ENCODE peak calls at places on chromosome 20, in four cellular contexts. One of them, this sample, is unnamed.

GRCh38 chr20:64084209-64085152 is at the start of gene LKAAEAR1:
- DNase-seq in HFF-Myc: no peak
- DNase-seq in heart left ventricle: no peak
- DNase-seq in HFFc6: no peak
- DNase-seq in this sample: no peak

GRCh38 chr20:14334306-14334930 is 3.0 kb downstream of the FLRT3 start:
- DNase-seq in HFF-Myc: peak
- DNase-seq in HFFc6: no peak
- DNase-seq in heart left ventricle: no peak
- DNase-seq in this sample: no peak

GRCh38 chr20:36307412-36308317 is 1.5 kb downstream of the DLGAP4 start:
- DNase-seq in HFFc6: no peak
- DNase-seq in heart left ventricle: no peak
- DNase-seq in HFF-Myc: no peak
- DNase-seq in this sample: no peak

GRCh38 chr20:9981834-9982233 is 53.0 kb upstream of the ANKEF1 start:
- DNase-seq in HFF-Myc: no peak
- DNase-seq in HFFc6: no peak
- DNase-seq in heart left ventricle: no peak
- DNase-seq in this sample: no peak

GRCh38 chr20:57392512-57393271 is 1.5 kb downstream of the RBM38 start:
- DNase-seq in HFFc6: no peak
- DNase-seq in HFF-Myc: no peak
- DNase-seq in heart left ventricle: peak
- DNase-seq in this sample: peak

GRCh38 chr20:49904440-49905214 is 10.7 kb downstream of the SPATA2 start:
- DNase-seq in HFFc6: no peak
- DNase-seq in HFF-Myc: no peak
- DNase-seq in heart left ventricle: no peak
- DNase-seq in this sample: no peak

GRCh38 chr20:58714340-58714922 is 21.8 kb downstream of the NPEPL1 start:
- DNase-seq in HFF-Myc: no peak
- DNase-seq in HFFc6: no peak
- DNase-seq in heart left ventricle: peak
- DNase-seq in this sample: peak

GRCh38 chr20:63973160-63973479 is 3.4 kb upstream of the ZNF512B start:
- DNase-seq in HFFc6: no peak
- DNase-seq in HFF-Myc: no peak
- DNase-seq in heart left ventricle: no peak
- DNase-seq in this sample: no peak

GRCh38 chr20:35145141-35145564 is 2.0 kb downstream of the EDEM2 start:
- DNase-seq in heart left ventricle: no peak
- DNase-seq in HFFc6: peak
- DNase-seq in HFF-Myc: peak
- DNase-seq in this sample: peak

GRCh38 chr20:63622096-63622495 is 4.8 kb downstream of the GMEB2 start:
- DNase-seq in heart left ventricle: no peak
- DNase-seq in HFF-Myc: no peak
- DNase-seq in HFFc6: no peak
- DNase-seq in this sample: no peak

GRCh38 chr20:22232923-22233322 is 351.4 kb downstream of the FOXA2 start:
- DNase-seq in HFFc6: no peak
- DNase-seq in heart left ventricle: no peak
- DNase-seq in HFF-Myc: no peak
- DNase-seq in this sample: no peak

GRCh38 chr20:55586626-55587025 is 418.7 kb downstream of the CBLN4 start:
- DNase-seq in HFF-Myc: no peak
- DNase-seq in heart left ventricle: no peak
- DNase-seq in HFFc6: no peak
- DNase-seq in this sample: no peak

GRCh38 chr20:49872056-49872455 is 43.3 kb downstream of the SPATA2 start:
- DNase-seq in heart left ventricle: no peak
- DNase-seq in HFF-Myc: no peak
- DNase-seq in HFFc6: no peak
- DNase-seq in this sample: no peak

GRCh38 chr20:45934046-45934586 is 367 bp upstream of the PCIF1 start:
- DNase-seq in heart left ventricle: peak
- DNase-seq in HFF-Myc: no peak
- DNase-seq in HFFc6: no peak
- DNase-seq in this sample: peak

GRCh38 chr20:36830791-36831691 is 44.9 kb upstream of the TLDC2 start:
- DNase-seq in heart left ventricle: peak
- DNase-seq in HFFc6: peak
- DNase-seq in HFF-Myc: no peak
- DNase-seq in this sample: no peak

GRCh38 chr20:43357352-43357751 is 100.3 kb upstream of the SRSF6 start:
- DNase-seq in HFF-Myc: no peak
- DNase-seq in heart left ventricle: no peak
- DNase-seq in HFFc6: no peak
- DNase-seq in this sample: no peak

GRCh38 chr20:21202284-21202683 is 76.4 kb downstream of the KIZ start:
- DNase-seq in heart left ventricle: no peak
- DNase-seq in HFFc6: no peak
- DNase-seq in HFF-Myc: no peak
- DNase-seq in this sample: no peak

GRCh38 chr20:61170521-61170920 is 81.5 kb upstream of the CDH4 start:
- DNase-seq in HFF-Myc: no peak
- DNase-seq in HFFc6: no peak
- DNase-seq in heart left ventricle: no peak
- DNase-seq in this sample: no peak

GRCh38 chr20:61448396-61448795 is 196.3 kb downstream of the CDH4 start:
- DNase-seq in HFFc6: no peak
- DNase-seq in HFF-Myc: no peak
- DNase-seq in heart left ventricle: no peak
- DNase-seq in this sample: no peak

GRCh38 chr20:9172908-9173307 is 104.0 kb downstream of the PLCB4 start:
- DNase-seq in HFFc6: no peak
- DNase-seq in heart left ventricle: no peak
- DNase-seq in HFF-Myc: no peak
- DNase-seq in this sample: no peak

GRCh38 chr20:48460681-48461080 is 367.1 kb downstream of the PREX1 start:
- DNase-seq in heart left ventricle: no peak
- DNase-seq in HFF-Myc: no peak
- DNase-seq in HFFc6: no peak
- DNase-seq in this sample: peak

GRCh38 chr20:52103469-52103910 is 88.1 kb downstream of the ZFP64 start:
- DNase-seq in heart left ventricle: no peak
- DNase-seq in HFF-Myc: no peak
- DNase-seq in HFFc6: peak
- DNase-seq in this sample: peak

GRCh38 chr20:2872304-2873009 is 824 bp upstream of the PTPRA start:
- DNase-seq in heart left ventricle: peak
- DNase-seq in HFF-Myc: no peak
- DNase-seq in HFFc6: peak
- DNase-seq in this sample: peak
- TF ChIP-seq CTCF in heart left ventricle: peak
- TF ChIP-seq CTCF in HFF-Myc: peak
- TF ChIP-seq CTCF in HFFc6: peak
- TF ChIP-seq CTCF in this sample: peak

GRCh38 chr20:6142348-6142993 is 19.6 kb upstream of the FERMT1 start:
- DNase-seq in HFFc6: peak
- DNase-seq in HFF-Myc: peak
- DNase-seq in heart left ventricle: no peak
- DNase-seq in this sample: peak

GRCh38 chr20:6140947-6141346 is 18.1 kb upstream of the FERMT1 start:
- DNase-seq in HFFc6: peak
- DNase-seq in HFF-Myc: no peak
- DNase-seq in heart left ventricle: no peak
- DNase-seq in this sample: no peak
- TF ChIP-seq CTCF in HFFc6: peak
- TF ChIP-seq CTCF in HFF-Myc: peak
- TF ChIP-seq CTCF in heart left ventricle: no peak
- TF ChIP-seq CTCF in this sample: no peak

GRCh38 chr20:625360-625932 is 15.3 kb upstream of the TCF15 start:
- DNase-seq in HFF-Myc: no peak
- DNase-seq in heart left ventricle: no peak
- DNase-seq in HFFc6: no peak
- DNase-seq in this sample: no peak
- TF ChIP-seq CTCF in HFF-Myc: no peak
- TF ChIP-seq CTCF in heart left ventricle: no peak
- TF ChIP-seq CTCF in HFFc6: no peak
- TF ChIP-seq CTCF in this sample: no peak

DNA sequence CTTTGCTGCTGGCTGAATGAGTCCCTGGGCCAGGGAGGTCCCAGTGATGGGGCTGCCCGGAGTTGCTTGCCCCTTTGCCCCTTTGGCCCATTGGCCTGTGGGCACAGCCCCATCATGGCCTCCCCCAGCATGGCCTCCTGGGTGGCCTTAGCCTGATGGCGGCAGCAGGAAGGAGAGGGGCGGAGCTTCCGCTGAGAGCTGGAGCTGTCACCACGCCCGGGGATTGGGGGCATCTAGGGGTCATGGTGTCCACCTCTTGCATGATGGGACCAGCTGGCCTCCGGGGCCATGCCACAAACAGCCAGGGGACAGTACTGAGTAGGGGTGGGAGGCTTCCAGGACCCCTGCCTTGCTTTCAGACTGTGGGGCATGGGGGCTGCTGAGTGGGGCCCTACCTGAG is 31.5 kb upstream of the GATA5 start:
- DNase-seq in HFFc6: no peak
- DNase-seq in HFF-Myc: no peak
- DNase-seq in heart left ventricle: no peak
- DNase-seq in this sample: no peak
- TF ChIP-seq CTCF in HFFc6: no peak
- TF ChIP-seq CTCF in HFF-Myc: no peak
- TF ChIP-seq CTCF in heart left ventricle: no peak
- TF ChIP-seq CTCF in this sample: no peak

DNA sequence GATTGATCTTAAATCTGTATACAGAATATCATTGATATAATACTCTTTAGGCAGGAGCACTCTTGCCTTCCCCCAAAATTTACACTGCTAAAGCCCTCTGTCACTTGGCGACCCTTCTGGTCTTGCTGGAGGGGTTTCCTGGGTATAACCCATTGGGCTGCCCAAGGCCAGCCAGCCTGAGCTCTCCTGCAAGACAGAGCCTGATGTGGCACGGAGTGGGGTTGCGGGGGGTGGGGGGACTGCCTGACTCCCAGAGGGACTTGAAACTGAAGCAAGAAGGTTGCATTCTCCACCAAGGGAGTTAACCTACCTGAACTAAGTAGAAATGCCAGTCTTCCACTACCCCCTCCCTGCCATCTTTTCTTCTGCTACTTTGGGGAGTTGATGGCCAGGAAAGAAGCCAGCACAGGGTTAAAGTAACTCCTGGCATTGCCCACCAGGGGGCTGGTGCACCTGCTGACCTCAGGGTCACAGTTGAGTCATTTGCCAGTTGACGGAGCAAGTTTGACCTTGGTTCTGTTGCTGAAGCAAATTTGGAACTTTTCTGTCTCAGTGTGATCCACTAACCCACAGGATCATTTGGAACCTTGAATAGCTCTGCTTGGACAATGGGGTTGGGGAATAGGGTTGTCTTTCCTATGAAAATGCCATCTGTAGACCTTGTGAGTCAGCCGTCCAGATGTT is 79.4 kb downstream of the ASXL1 start:
- DNase-seq in HFFc6: no peak
- DNase-seq in HFF-Myc: no peak
- DNase-seq in heart left ventricle: no peak
- DNase-seq in this sample: peak
- TF ChIP-seq CTCF in HFFc6: peak
- TF ChIP-seq CTCF in HFF-Myc: peak
- TF ChIP-seq CTCF in heart left ventricle: no peak
- TF ChIP-seq CTCF in this sample: no peak

DNA sequence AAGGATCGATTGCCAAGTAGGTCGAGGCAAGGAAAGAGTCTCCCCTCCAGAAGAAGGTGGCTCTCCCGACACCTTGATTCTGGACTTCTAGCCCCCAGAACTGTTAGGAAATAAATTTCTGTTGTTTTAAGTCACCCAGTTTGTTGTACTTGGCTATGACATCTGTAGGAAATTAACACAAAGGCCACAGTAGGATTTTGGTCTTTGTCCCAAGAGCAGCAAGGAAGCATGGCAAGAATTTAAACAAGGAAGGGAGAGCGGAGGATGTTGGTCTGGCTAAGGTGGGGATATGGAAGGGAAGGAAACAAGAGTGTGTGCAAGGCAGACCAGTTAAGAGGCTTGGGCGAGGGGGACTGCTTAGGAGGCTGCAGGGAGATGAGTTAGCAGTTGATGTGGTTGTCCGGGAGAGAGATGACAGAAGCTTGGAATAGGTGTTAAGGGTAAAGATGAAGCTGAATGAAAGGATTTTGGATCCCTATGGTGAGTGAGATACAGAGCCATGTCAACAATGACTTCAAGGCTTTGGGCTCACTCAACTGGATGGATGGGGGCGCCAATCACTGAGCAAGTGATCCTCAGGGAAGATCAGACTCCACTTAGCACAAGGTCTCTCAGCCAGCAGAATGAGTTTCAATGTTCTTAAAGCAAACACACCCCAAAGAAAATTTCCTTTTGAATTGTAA is 140.5 kb upstream of the ZNF217 start:
- DNase-seq in heart left ventricle: no peak
- DNase-seq in HFF-Myc: no peak
- DNase-seq in HFFc6: no peak
- DNase-seq in this sample: no peak
- TF ChIP-seq CTCF in heart left ventricle: no peak
- TF ChIP-seq CTCF in HFF-Myc: no peak
- TF ChIP-seq CTCF in HFFc6: no peak
- TF ChIP-seq CTCF in this sample: no peak

DNA sequence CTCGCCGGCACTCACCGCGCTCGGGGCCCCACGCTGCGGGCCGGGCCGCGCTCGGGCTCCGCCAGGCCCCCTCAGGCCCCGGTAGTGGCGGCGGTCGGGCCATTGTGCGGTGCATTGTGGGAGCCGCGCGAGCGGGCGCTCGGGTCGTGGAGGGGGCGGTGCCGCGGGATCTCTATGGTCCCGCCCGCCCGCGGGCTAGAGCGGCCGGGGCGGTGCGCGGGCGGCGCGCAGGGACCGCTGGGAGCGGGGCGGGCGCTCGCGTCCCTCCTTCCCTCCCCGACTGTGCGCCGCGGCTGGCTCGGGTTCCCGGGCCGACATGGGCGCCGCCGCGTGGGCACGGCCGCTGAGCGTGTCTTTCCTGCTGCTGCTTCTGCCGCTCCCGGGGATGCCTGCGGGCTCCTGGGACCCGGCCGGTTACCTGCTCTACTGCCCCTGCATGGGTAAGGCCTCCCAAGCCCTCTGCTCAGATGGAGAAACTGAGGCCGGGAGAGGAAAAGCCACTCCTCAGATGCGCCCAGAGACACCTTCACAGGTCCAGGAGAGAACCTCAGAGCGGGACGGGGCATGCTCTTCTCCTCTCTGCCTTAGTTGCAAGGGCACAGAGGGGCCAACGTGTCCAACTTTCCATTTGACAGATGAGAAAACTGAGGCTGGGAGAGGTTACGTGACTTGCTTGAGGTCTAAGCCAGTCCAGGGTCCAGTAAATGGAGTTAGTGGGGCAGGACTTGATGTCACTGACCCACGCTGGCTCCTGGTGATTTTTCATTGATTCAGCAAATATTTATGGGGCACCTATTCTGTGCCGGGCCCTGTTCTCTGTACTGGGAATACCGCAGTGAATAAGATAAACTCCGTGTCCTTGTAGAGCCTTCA is at the start of the genes PLAGL2 and POFUT1:
- DNase-seq in heart left ventricle: peak
- DNase-seq in HFFc6: peak
- DNase-seq in HFF-Myc: no peak
- DNase-seq in this sample: peak
- TF ChIP-seq CTCF in heart left ventricle: peak
- TF ChIP-seq CTCF in HFFc6: peak
- TF ChIP-seq CTCF in HFF-Myc: no peak
- TF ChIP-seq CTCF in this sample: peak